ENCODE peak calls at places on chromosome 21, in six cellular contexts. R is SK-N-SH, D is transverse colon, I is HCT116, S is stomach, M is Panc1. A is an unnamed sample.

GRCh38 chr21:17598437-17598836 is 14.3 kb downstream of the BTG3 start:
- DNase-seq in R (no peak), D (no peak), I (no peak), S (no peak), M (no peak), A (no peak)

GRCh38 chr21:45393833-45394638 is 10.9 kb upstream of the COL18A1 start:
- DNase-seq in R (no peak), D (no peak), I (no peak), S (no peak), M (no peak), A (no peak)

GRCh38 chr21:24729568-24729967 is 877.7 kb downstream of the MRPL39 start:
- DNase-seq in R (no peak), D (no peak), I (no peak), S (no peak), M (no peak), A (no peak)

GRCh38 chr21:16587671-16588379 is 858.0 kb downstream of the USP25 start:
- DNase-seq in R (peak), D (no peak), I (no peak), S (no peak), M (no peak), A (peak)

GRCh38 chr21:29305068-29305467 is 6.3 kb downstream of the BACH1 start:
- DNase-seq in R (no peak), D (no peak), I (no peak), S (no peak), M (no peak), A (no peak)

GRCh38 chr21:42751866-42752265 is 98.4 kb downstream of the PDE9A start:
- DNase-seq in R (no peak), D (no peak), I (no peak), S (no peak), M (no peak), A (no peak)

GRCh38 chr21:38365521-38365920 is 108.7 kb downstream of the KCNJ15 start:
- DNase-seq in R (no peak), D (no peak), I (no peak), S (no peak), M (no peak), A (no peak)

GRCh38 chr21:45847870-45848269 is 133.7 kb upstream of the COL6A1 start:
- DNase-seq in R (no peak), D (no peak), I (no peak), S (no peak), M (no peak), A (no peak)

GRCh38 chr21:25457411-25457810 is 149.9 kb downstream of the MRPL39 start:
- DNase-seq in R (no peak), D (no peak), I (no peak), S (no peak), M (no peak), A (no peak)

GRCh38 chr21:21714396-21714795 is 716.2 kb downstream of the NCAM2 start:
- DNase-seq in R (no peak), D (no peak), I (no peak), S (no peak), M (no peak), A (no peak)

GRCh38 chr21:26800001-26800400 is 45.2 kb downstream of the ADAMTS1 start:
- DNase-seq in R (no peak), D (no peak), I (no peak), S (no peak), M (no peak), A (no peak)

GRCh38 chr21:46191257-46191685 is 7.0 kb upstream of the SPATC1L start:
- DNase-seq in R (peak), D (no peak), I (no peak), S (peak), M (no peak), A (no peak)

GRCh38 chr21:26553921-26554320 is 19.2 kb downstream of the CYYR1 start:
- DNase-seq in R (no peak), D (no peak), I (no peak), S (no peak), M (no peak), A (no peak)

GRCh38 chr21:28671549-28672195 is 321.0 kb downstream of the LTN1 start:
- DNase-seq in R (no peak), D (no peak), I (no peak), S (no peak), M (no peak), A (no peak)

GRCh38 chr21:36750579-36750959 is 51.7 kb downstream of the SIM2 start:
- DNase-seq in R (no peak), D (no peak), I (no peak), S (no peak), M (no peak), A (no peak)

GRCh38 chr21:31484219-31484618 is 140.2 kb upstream of the TIAM1 start:
- DNase-seq in R (no peak), D (no peak), I (no peak), S (no peak), M (no peak), A (no peak)

GRCh38 chr21:16842716-16843115 is 670.1 kb upstream of the CXADR start:
- DNase-seq in R (no peak), D (no peak), I (no peak), S (no peak), M (no peak), A (no peak)

GRCh38 chr21:27805696-27806095 is 838.8 kb upstream of the ADAMTS5 start:
- DNase-seq in R (no peak), D (no peak), I (no peak), S (no peak), M (no peak), A (no peak)

GRCh38 chr21:42655797-42656770 is 2.7 kb downstream of the PDE9A start:
- DNase-seq in R (no peak), D (peak), I (no peak), S (no peak), M (no peak), A (peak)

GRCh38 chr21:16002872-16003466 is 273.2 kb downstream of the USP25 start:
- DNase-seq in R (peak), D (no peak), I (no peak), S (no peak), M (no peak), A (no peak)

GRCh38 chr21:15557925-15558324 is 171.9 kb upstream of the USP25 start:
- DNase-seq in R (no peak), D (no peak), I (no peak), S (no peak), M (no peak), A (no peak)

GRCh38 chr21:29230541-29231275 is 68.0 kb upstream of the BACH1 start:
- DNase-seq in R (no peak), D (no peak), I (no peak), S (no peak), M (no peak), A (no peak)

GRCh38 chr21:38440746-38441145 is 57.5 kb downstream of the ERG start:
- DNase-seq in R (no peak), D (no peak), I (no peak), S (no peak), M (no peak), A (no peak)

GRCh38 chr21:37356710-37357109 is 9.9 kb upstream of the DYRK1A start:
- DNase-seq in R (no peak), D (no peak), I (no peak), S (no peak), M (no peak), A (no peak)

GRCh38 chr21:15028186-15028585 is 36.6 kb downstream of the NRIP1 start:
- DNase-seq in R (no peak), D (no peak), I (no peak), S (no peak), M (no peak), A (no peak)

DNA sequence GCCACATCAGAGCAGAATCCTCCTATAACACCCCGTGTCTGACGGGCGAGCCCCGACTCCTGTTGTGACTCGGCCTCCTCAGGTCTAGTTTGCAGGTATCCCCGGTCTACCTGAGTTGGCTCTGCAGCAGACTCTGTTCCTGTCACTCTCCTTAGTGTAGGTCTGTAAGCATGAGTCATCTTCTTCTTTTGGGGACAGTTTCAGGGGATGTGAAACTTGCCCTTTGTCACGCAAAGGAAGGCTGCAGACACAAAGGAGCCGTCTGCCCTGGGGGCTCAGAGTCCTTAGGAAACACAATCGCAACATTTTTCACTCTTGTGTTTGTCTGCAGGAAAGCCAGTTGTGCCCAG is 183.2 kb downstream of the RUNX1 start:
- DNase-seq in R (no peak), D (peak), I (no peak), S (no peak), M (no peak), A (no peak)
- TF ChIP-seq POLR2AphosphoS5 in R (no peak), D (no peak), I (no peak), S (no peak), M (no peak), A (no peak)

GRCh38 chr21:44083631-44084291 is 23.4 kb upstream of the PWP2 start:
- DNase-seq in R (no peak), D (no peak), I (no peak), S (peak), M (no peak), A (no peak)
- H3K4me3 ChIP-seq in R (no peak), D (no peak), I (no peak), S (no peak), M (no peak), A (no peak)

DNA sequence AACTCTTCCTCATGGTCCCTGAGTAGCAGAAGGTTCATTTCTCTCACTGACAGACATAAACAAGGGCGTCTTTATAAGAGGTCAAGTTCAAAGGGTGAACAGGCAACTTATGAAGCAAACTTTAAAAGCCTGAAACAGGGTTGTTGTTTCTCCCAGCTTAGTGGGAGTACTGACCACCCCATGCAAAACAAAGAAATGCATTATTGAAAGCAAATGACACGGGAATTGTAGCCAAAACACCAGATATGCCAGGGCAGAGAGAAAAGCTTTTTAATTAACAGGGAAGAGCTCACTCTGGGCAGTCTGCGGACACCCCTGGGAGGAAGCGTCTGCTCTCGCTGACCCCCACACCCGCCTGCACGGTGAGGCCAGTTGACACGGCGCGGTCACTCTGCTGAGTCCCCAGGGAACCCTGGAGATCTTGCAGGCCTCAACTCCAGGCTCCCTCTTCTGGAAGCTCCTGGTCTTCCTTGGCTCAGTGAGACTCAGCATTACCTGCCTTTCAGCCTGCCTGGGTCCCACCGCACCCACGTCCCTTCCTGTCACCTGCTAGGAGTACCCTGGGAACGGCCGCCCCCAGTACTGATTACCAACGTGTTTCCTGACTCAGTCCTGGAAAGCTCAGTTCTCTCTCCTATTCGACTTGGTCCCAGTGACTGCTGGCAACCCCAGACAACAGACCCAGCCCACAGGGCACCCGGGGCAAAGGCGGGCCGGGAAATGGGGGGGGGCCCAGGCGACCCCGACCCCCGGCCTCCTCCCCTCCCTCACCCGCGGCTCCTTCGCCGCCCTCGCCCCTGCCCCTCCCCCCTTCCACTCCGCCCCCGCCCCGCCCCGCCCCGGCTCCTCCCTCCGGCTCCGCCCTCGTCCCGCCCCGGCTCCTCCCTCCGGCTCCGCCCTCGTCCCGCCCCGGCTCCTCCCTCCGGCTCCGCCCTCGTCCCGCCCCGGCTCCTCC is 972 bp downstream of the CFAP410 start:
- DNase-seq in R (peak), D (peak), I (peak), S (peak), M (peak), A (peak)
- TF ChIP-seq CTCF in R (peak), D (peak), I (no peak), S (peak), M (peak), A (no peak)

DNA sequence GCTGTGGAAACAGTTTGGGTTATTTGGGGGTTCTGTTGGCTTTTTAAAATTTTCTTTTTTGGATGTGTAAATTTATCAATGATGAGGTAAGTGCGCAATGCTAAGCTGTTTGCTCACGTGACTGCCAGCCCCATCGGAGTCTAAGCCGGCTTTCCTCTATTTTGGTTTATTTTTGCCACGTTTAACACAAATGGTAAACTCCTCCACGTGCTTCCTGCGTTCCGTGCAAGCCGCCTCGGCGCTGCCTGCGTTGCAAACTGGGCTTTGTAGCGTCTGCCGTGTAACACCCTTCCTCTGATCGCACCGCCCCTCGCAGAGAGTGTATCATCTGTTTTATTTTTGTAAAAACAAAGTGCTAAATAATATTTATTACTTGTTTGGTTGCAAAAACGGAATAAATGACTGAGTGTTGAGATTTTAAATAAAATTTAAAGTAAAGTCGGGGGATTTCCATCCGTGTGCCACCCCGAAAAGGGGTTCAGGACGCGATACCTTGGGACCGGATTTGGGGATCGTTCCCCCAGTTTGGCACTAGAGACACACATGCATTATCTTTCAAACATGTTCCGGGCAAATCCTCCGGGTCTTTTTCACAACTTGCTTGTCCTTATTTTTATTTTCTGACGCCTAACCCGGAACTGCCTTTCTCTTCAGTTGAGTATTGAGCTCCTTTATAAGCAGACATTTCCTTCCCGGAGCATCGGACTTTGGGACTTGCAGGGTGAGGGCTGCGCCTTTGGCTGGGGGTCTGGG is 3.2 kb downstream of the OLIG2 start:
- DNase-seq in R (no peak), D (no peak), I (no peak), S (no peak), M (no peak), A (no peak)
- TF ChIP-seq POLR2AphosphoS5 in R (no peak), D (no peak), I (no peak), S (no peak), M (no peak), A (no peak)

GRCh38 chr21:41359289-41359688 is 2.5 kb upstream of the MX2 start:
- DNase-seq in R (no peak), D (no peak), I (no peak), S (no peak), M (no peak), A (no peak)

GRCh38 chr21:41360072-41360821 is 1.6 kb upstream of the MX2 start:
- DNase-seq in R (no peak), D (peak), I (no peak), S (peak), M (no peak), A (peak)

GRCh38 chr21:41361786-41362604 is at the start of gene MX2:
- DNase-seq in R (no peak), D (peak), I (no peak), S (peak), M (no peak), A (no peak)

GRCh38 chr21:41362605-41363369 is 960 bp downstream of the MX2 start:
- DNase-seq in R (no peak), D (no peak), I (no peak), S (no peak), M (no peak), A (no peak)

GRCh38 chr21:41361053-41361785 is 608 bp upstream of the MX2 start:
- DNase-seq in R (no peak), D (no peak), I (no peak), S (no peak), M (no peak), A (no peak)
- H3K4me3 ChIP-seq in R (no peak), D (peak), I (no peak), S (peak), M (no peak), A (no peak)